ENCODE peak calls at places on chromosome 19, in six cellular contexts. Q is astrocyte of the spinal cord, Y is T follicular helper cell, O is NCI-H2029, D is AG10803, N is AG08396. Z is an unnamed sample.
A peak's percentile ranks its signal among the peaks of the same experiment; 100 is the strongest.

GRCh38 chr19:723714-724113 is 15.0 kb downstream of the PALM start:
- DNase-seq in O (no peak), Q (no peak), D (no peak), N (no peak), Y (no peak), Z (no peak)

GRCh38 chr19:56751078-56751489 is 79.5 kb upstream of the ZNF835 start:
- DNase-seq in D (no peak), O (no peak), Q (no peak), Y (no peak), N (no peak), Z (no peak)

GRCh38 chr19:30393046-30393445 is 20.9 kb downstream of the ZNF536 start:
- DNase-seq in D (peak; percentile 61), Y (no peak), Q (no peak), N (peak; percentile 38), O (no peak), Z (no peak)

GRCh38 chr19:30498707-30499106 is 126.5 kb downstream of the ZNF536 start:
- DNase-seq in O (no peak), N (no peak), Y (no peak), Q (no peak), D (no peak), Z (no peak)

GRCh38 chr19:246551-246950 is 44.7 kb downstream of the PLPP2 start:
- DNase-seq in Y (peak; percentile 6), O (no peak), D (no peak), N (no peak), Q (no peak), Z (peak; percentile 71)

GRCh38 chr19:10207026-10207425 is 12.3 kb upstream of the DNMT1 start:
- DNase-seq in O (no peak), D (no peak), N (no peak), Q (no peak), Y (no peak), Z (no peak)

GRCh38 chr19:35045667-35046300 is 4.3 kb downstream of the HPN start:
- DNase-seq in Q (no peak), D (peak; percentile 45), N (peak; percentile 66), Y (no peak), O (no peak), Z (no peak)

GRCh38 chr19:14381689-14382474 is 638 bp downstream of the ADGRE5 start:
- DNase-seq in Q (peak; percentile 17), O (no peak), D (peak; percentile 69), N (peak; percentile 52), Y (peak; percentile 79), Z (peak; percentile 74)

GRCh38 chr19:51020988-51021651 is 1.6 kb upstream of the KLK10 start:
- DNase-seq in Y (no peak), Q (peak; percentile 25), N (peak; percentile 66), D (peak; percentile 55), O (peak; percentile 61), Z (no peak)

GRCh38 chr19:31253816-31254551 is 95.3 kb downstream of the TSHZ3 start:
- DNase-seq in Y (no peak), O (no peak), N (no peak), D (no peak), Q (peak; percentile 45), Z (no peak)

GRCh38 chr19:14091086-14091884 is 734 bp upstream of the SAMD1 start:
- DNase-seq in D (peak; percentile 60), Q (peak; percentile 60), O (peak; percentile 26), Y (peak; percentile 33), N (peak; percentile 92), Z (peak; percentile 86)

GRCh38 chr19:39398297-39398864 is 7.2 kb downstream of the MED29 start:
- DNase-seq in Q (peak; percentile 80), O (no peak), Y (no peak), D (peak; percentile 89), N (peak; percentile 75), Z (peak; percentile 95)

GRCh38 chr19:2164020-2164988 is 571 bp downstream of the DOT1L start:
- DNase-seq in Y (no peak), Q (no peak), D (no peak), O (no peak), N (no peak), Z (no peak)

GRCh38 chr19:49988433-49988832 is 27.5 kb upstream of the SIGLEC11 start:
- DNase-seq in D (peak; percentile 13), Q (peak; percentile 25), O (no peak), Y (no peak), N (peak; percentile 36), Z (peak; percentile 52)

GRCh38 chr19:1125601-1126533 is 22.1 kb downstream of the GPX4 start:
- DNase-seq in Q (peak; percentile 77), D (no peak), N (no peak), O (no peak), Y (no peak), Z (no peak)

GRCh38 chr19:42440357-42441046 is 2.2 kb downstream of the CXCL17 start:
- DNase-seq in O (peak; percentile 17), Y (peak; percentile 69), Q (peak; percentile 50), D (peak; percentile 69), N (peak; percentile 83), Z (peak; percentile 78)

GRCh38 chr19:3325451-3325850 is 40.9 kb upstream of the NFIC start:
- DNase-seq in O (no peak), Q (no peak), Y (no peak), N (no peak), D (no peak), Z (no peak)

GRCh38 chr19:38905620-38906019 is 5.9 kb downstream of the NFKBIB start:
- DNase-seq in N (no peak), Q (no peak), D (no peak), O (no peak), Y (no peak), Z (no peak)

GRCh38 chr19:3285647-3286176 is 61.3 kb downstream of the CELF5 start:
- DNase-seq in O (peak; percentile 84), Q (no peak), N (peak; percentile 87), Y (peak; percentile 59), D (no peak), Z (no peak)

GRCh38 chr19:14310055-14310454 is 71.2 kb upstream of the ADGRE5 start:
- DNase-seq in N (no peak), O (no peak), Y (no peak), D (no peak), Q (no peak), Z (no peak)

GRCh38 chr19:23415561-23416191 is 20.4 kb upstream of the ZNF91 start:
- DNase-seq in Y (no peak), Q (no peak), O (peak; percentile 22), D (no peak), N (peak; percentile 52), Z (peak; percentile 78)

GRCh38 chr19:34298891-34299510 is 44.6 kb downstream of the GARRE1 start:
- DNase-seq in Q (no peak), N (no peak), Y (no peak), O (no peak), D (no peak), Z (no peak)

GRCh38 chr19:13718733-13719132 is 45.6 kb upstream of the MRI1 start:
- DNase-seq in N (peak; percentile 79), Y (no peak), Q (peak; percentile 66), D (peak; percentile 89), O (peak; percentile 76), Z (no peak)

GRCh38 chr19:49020931-49021895 is 2.9 kb downstream of the CGB3 start:
- DNase-seq in Q (no peak), O (no peak), N (no peak), Y (no peak), D (peak; percentile 39), Z (no peak)

GRCh38 chr19:33399081-33399744 is 25.7 kb downstream of the CEBPG start:
- DNase-seq in O (no peak), N (no peak), Y (no peak), D (no peak), Q (no peak), Z (peak; percentile 74)

GRCh38 chr19:43525836-43526771 is 897 bp downstream of the ETHE1 start:
- DNase-seq in O (no peak), Y (no peak), D (no peak), Q (peak; percentile 5), N (no peak), Z (no peak)

GRCh38 chr19:2867025-2867991 is at the start of gene ZNF556:
- DNase-seq in O (peak; percentile 100), D (peak; percentile 91), Q (no peak), N (peak; percentile 36), Y (no peak), Z (no peak)

GRCh38 chr19:20079487-20079886 is 1.7 kb downstream of the ZNF90 start:
- DNase-seq in Q (no peak), N (no peak), D (no peak), Y (no peak), O (no peak), Z (no peak)

GRCh38 chr19:41427647-41428480 is 690 bp upstream of the B3GNT8 start:
- DNase-seq in O (peak; percentile 50), D (peak; percentile 15), N (peak; percentile 48), Q (no peak), Y (no peak), Z (peak; percentile 70)

GRCh38 chr19:44738603-44739585 is 9.6 kb upstream of the BCL3 start:
- DNase-seq in O (no peak), Y (no peak), N (no peak), Q (no peak), D (no peak), Z (peak; percentile 70)

GRCh38 chr19:32611161-32611560 is 30.2 kb downstream of the PDCD5 start:
- DNase-seq in Q (peak; percentile 87), D (no peak), O (no peak), N (no peak), Y (no peak), Z (no peak)

GRCh38 chr19:48794291-48794690 is 16.5 kb downstream of the BCAT2 start:
- DNase-seq in D (no peak), N (no peak), Y (no peak), O (no peak), Q (no peak), Z (no peak)

GRCh38 chr19:33687761-33688656 is 66.3 kb downstream of the CHST8 start:
- DNase-seq in D (no peak), N (no peak), O (no peak), Y (no peak), Q (no peak), Z (no peak)

GRCh38 chr19:4136680-4137088 is 12.8 kb upstream of the MAP2K2 start:
- DNase-seq in D (no peak), N (no peak), O (no peak), Q (no peak), Y (no peak), Z (no peak)

GRCh38 chr19:38199340-38199739 is 24.7 kb downstream of the DPF1 start:
- DNase-seq in O (no peak), D (no peak), N (no peak), Q (no peak), Y (no peak), Z (peak; percentile 35)

GRCh38 chr19:46546194-46546896 is 50.7 kb upstream of the PNMA8B start:
- DNase-seq in D (peak; percentile 18), Y (no peak), O (peak; percentile 8), N (peak; percentile 21), Q (no peak), Z (peak; percentile 70)

GRCh38 chr19:11708457-11708856 is 30.3 kb downstream of the ZNF823 start:
- DNase-seq in N (no peak), Q (no peak), Y (no peak), D (no peak), O (no peak), Z (no peak)

Z was measured in left lung.